ENCODE peak calls at places on chromosomes 4 and X, in ten cellular contexts. Y is iris pigment epithelial cell, E is T-helper 2 cell, A is HTR-8/SVneo, T is cardiac muscle cell, P is frontal cortex, V is D341Med, N is choroid plexus epithelial cell, Z is substantia nigra, C is adipocyte. R is an unnamed sample.
A peak's percentile ranks its signal among the peaks of the same experiment; 100 is the strongest.

GRCh38 chrX:2521092-2521926 is 20.5 kb upstream of the DHRSX start:
- DNase-seq in Y (no peak), E (no peak), A (no peak), T (no peak), P (no peak), V (no peak), N (no peak), Z (no peak), C (no peak), R (no peak)

GRCh38 chr4:158025131-158025530 is 147.7 kb downstream of the GASK1B start:
- DNase-seq in Y (no peak), E (no peak), A (peak; percentile 36), T (no peak), P (no peak), V (no peak), N (peak; percentile 47), Z (no peak), C (no peak), R (no peak)

GRCh38 chr4:17578482-17578891 is 1.5 kb downstream of the LAP3 start:
- DNase-seq in Y (peak; percentile 23), E (no peak), A (no peak), T (no peak), P (no peak), V (no peak), N (peak; percentile 32), Z (no peak), C (peak; percentile 28), R (peak; percentile 12)

GRCh38 chr4:183355405-183355804 is 33.2 kb upstream of the CLDN24 start:
- DNase-seq in Y (peak; percentile 60), E (no peak), A (peak; percentile 71), T (no peak), P (no peak), V (no peak), N (no peak), Z (no peak), C (peak; percentile 6), R (peak; percentile 67)

GRCh38 chr4:188722911-188723310 is 583.7 kb downstream of the TRIML1 start:
- DNase-seq in Y (no peak), E (no peak), A (no peak), T (no peak), P (no peak), V (no peak), N (no peak), Z (no peak), C (peak; percentile 61), R (no peak)

GRCh38 chrX:18210470-18210869 is 10.2 kb downstream of the BEND2 start:
- DNase-seq in Y (peak; percentile 10), E (no peak), A (no peak), T (peak; percentile 5), P (peak; percentile 10), V (no peak), N (peak; percentile 33), Z (no peak), C (peak; percentile 30), R (peak; percentile 22)

GRCh38 chrX:100083146-100083715 is 326.8 kb downstream of the PCDH19 start:
- DNase-seq in Y (no peak), E (no peak), A (no peak), T (no peak), P (no peak), V (no peak), N (no peak), Z (no peak), C (no peak), R (no peak)

GRCh38 chrX:131741103-131741581 is 197.3 kb downstream of the OR13H1 start:
- DNase-seq in Y (peak; percentile 40), E (no peak), A (no peak), T (no peak), P (no peak), V (no peak), N (no peak), Z (no peak), C (peak; percentile 45), R (peak; percentile 88)

GRCh38 chr4:125317526-125317880 is 2.7 kb downstream of the FAT4 start:
- DNase-seq in Y (peak; percentile 60), E (no peak), A (peak; percentile 42), T (peak; percentile 49), P (peak; percentile 18), V (peak; percentile 70), N (peak; percentile 62), Z (peak; percentile 15), C (peak; percentile 83), R (peak; percentile 53)

GRCh38 chr4:4216668-4217067 is 10.1 kb downstream of the OTOP1 start:
- DNase-seq in Y (peak; percentile 73), E (no peak), A (peak; percentile 11), T (no peak), P (no peak), V (no peak), N (peak; percentile 61), Z (no peak), C (no peak), R (peak; percentile 41)

GRCh38 chrX:77899081-77899828 is at the start of gene COX7B:
- DNase-seq in Y (peak; percentile 94), E (no peak), A (peak; percentile 75), T (peak; percentile 93), P (peak; percentile 53), V (peak; percentile 43), N (peak; percentile 97), Z (peak; percentile 1), C (peak; percentile 96), R (peak; percentile 97)

GRCh38 chr4:77776182-77777134 is 42.7 kb downstream of the CNOT6L start:
- DNase-seq in Y (peak; percentile 7), E (no peak), A (no peak), T (no peak), P (no peak), V (no peak), N (peak; percentile 47), Z (no peak), C (peak; percentile 14), R (peak; percentile 5)

GRCh38 chrX:103151799-103152198 is 58.9 kb upstream of the NXF3 start:
- DNase-seq in Y (peak; percentile 3), E (no peak), A (no peak), T (no peak), P (no peak), V (no peak), N (no peak), Z (no peak), C (no peak), R (no peak)

GRCh38 chr4:3247399-3248177 is 1.4 kb upstream of the MSANTD1 start:
- DNase-seq in Y (no peak), E (no peak), A (no peak), T (no peak), P (no peak), V (no peak), N (no peak), Z (no peak), C (no peak), R (no peak)

GRCh38 chr4:140993350-140993749 is 139.9 kb downstream of the RNF150 start:
- DNase-seq in Y (no peak), E (no peak), A (no peak), T (no peak), P (no peak), V (no peak), N (no peak), Z (no peak), C (no peak), R (no peak)

GRCh38 chr4:140315970-140316369 is 57.5 kb upstream of the SCOC start:
- DNase-seq in Y (no peak), E (no peak), A (no peak), T (no peak), P (no peak), V (no peak), N (no peak), Z (no peak), C (no peak), R (no peak)

GRCh38 chrX:20951016-20951795 is 423.0 kb upstream of the CNKSR2 start:
- DNase-seq in Y (no peak), E (no peak), A (no peak), T (no peak), P (no peak), V (no peak), N (no peak), Z (no peak), C (no peak), R (no peak)

GRCh38 chr4:46975841-46976551 is 17.4 kb downstream of the GABRA4 start:
- DNase-seq in Y (no peak), E (no peak), A (no peak), T (no peak), P (no peak), V (no peak), N (peak; percentile 39), Z (no peak), C (peak; percentile 4), R (no peak)

GRCh38 chrX:98289726-98290125 is 1406.0 kb downstream of the RPA4 start:
- DNase-seq in Y (no peak), E (no peak), A (no peak), T (no peak), P (no peak), V (no peak), N (no peak), Z (no peak), C (no peak), R (no peak)